ENCODE peak calls at places on chromosomes 16 and 17, in eight cellular contexts. Y, J, G, M, D, I, H and S are unnamed samples.

GRCh38 chr17:42248351-42249179 is 27.6 kb downstream of the STAT5B start:
- DNase-seq in Y (peak), J (peak), G (peak), M (peak), D (peak), I (peak), H (peak), S (no peak)

GRCh38 chr17:33175565-33175964 is 117.5 kb downstream of the ASIC2 start:
- DNase-seq in Y (no peak), J (no peak), G (no peak), M (no peak), D (no peak), I (no peak), H (no peak), S (no peak)

GRCh38 chr17:37701424-37702020 is 43.3 kb downstream of the HNF1B start:
- DNase-seq in Y (no peak), J (peak), G (peak), M (peak), D (peak), I (no peak), H (no peak), S (no peak)

GRCh38 chr17:69561462-69561861 is 147.0 kb downstream of the MAP2K6 start:
- DNase-seq in Y (no peak), J (no peak), G (no peak), M (no peak), D (no peak), I (no peak), H (no peak), S (no peak)

GRCh38 chr16:12178251-12178990 is 201.9 kb downstream of the SNX29 start:
- DNase-seq in Y (no peak), J (no peak), G (no peak), M (no peak), D (no peak), I (peak), H (no peak), S (no peak)

GRCh38 chr17:82665226-82665625 is 17.0 kb upstream of the WDR45B start:
- DNase-seq in Y (no peak), J (no peak), G (no peak), M (no peak), D (no peak), I (no peak), H (no peak), S (no peak)

GRCh38 chr17:57679906-57680695 is 65.0 kb downstream of the CCDC182 start:
- DNase-seq in Y (no peak), J (no peak), G (no peak), M (no peak), D (no peak), I (no peak), H (peak), S (no peak)

GRCh38 chr17:48262982-48263586 is 155.5 kb downstream of the SNX11 start:
- DNase-seq in Y (no peak), J (no peak), G (no peak), M (no peak), D (no peak), I (peak), H (no peak), S (no peak)

GRCh38 chr17:82324566-82325285 is 7.3 kb upstream of the CD7 start:
- DNase-seq in Y (no peak), J (no peak), G (no peak), M (no peak), D (no peak), I (no peak), H (no peak), S (no peak)

GRCh38 chr17:17422217-17422610 is 54.6 kb upstream of the MED9 start:
- DNase-seq in Y (no peak), J (no peak), G (no peak), M (no peak), D (no peak), I (no peak), H (no peak), S (no peak)

GRCh38 chr17:50290074-50290702 is 15.9 kb downstream of the TMEM92 start:
- DNase-seq in Y (no peak), J (no peak), G (no peak), M (no peak), D (peak), I (peak), H (peak), S (no peak)

GRCh38 chr17:40522250-40522960 is 21.0 kb upstream of the TNS4 start:
- DNase-seq in Y (no peak), J (no peak), G (no peak), M (no peak), D (no peak), I (peak), H (no peak), S (no peak)

GRCh38 chr17:30831257-30831656 is 509 bp upstream of the ATAD5 start:
- DNase-seq in Y (no peak), J (no peak), G (no peak), M (no peak), D (no peak), I (peak), H (no peak), S (no peak)

GRCh38 chr17:42845918-42846593 is 1.7 kb downstream of the AOC2 start:
- DNase-seq in Y (no peak), J (no peak), G (no peak), M (no peak), D (no peak), I (no peak), H (no peak), S (no peak)

GRCh38 chr17:27985736-27986394 is 56.6 kb upstream of the NLK start:
- DNase-seq in Y (no peak), J (no peak), G (no peak), M (no peak), D (no peak), I (no peak), H (no peak), S (no peak)

GRCh38 chr17:62950067-62950466 is 16.0 kb upstream of the TANC2 start:
- DNase-seq in Y (no peak), J (no peak), G (no peak), M (no peak), D (peak), I (peak), H (no peak), S (peak)

GRCh38 chr17:8857919-8858318 is 9.6 kb downstream of the PIK3R6 start:
- DNase-seq in Y (no peak), J (no peak), G (no peak), M (no peak), D (no peak), I (peak), H (no peak), S (no peak)

GRCh38 chr17:82839617-82840292 is at the start of gene ZNF750:
- DNase-seq in Y (no peak), J (no peak), G (no peak), M (no peak), D (no peak), I (no peak), H (no peak), S (peak)